ENCODE peak calls at places on chromosomes 1 and 21, in nine cellular contexts. P, Q, C, X, U, A, Y, N and Z are unnamed samples.

GRCh38 chr1:98045211-98046030 is 124.6 kb upstream of the DPYD start:
- DNase-seq in P (no peak), Q (peak; percentile 62), C (no peak), X (peak; percentile 50), U (no peak), A (no peak), Y (peak; percentile 44), N (no peak), Z (no peak)

GRCh38 chr1:224880593-224881307 is 48.7 kb upstream of the DNAH14 start:
- DNase-seq in P (no peak), Q (no peak), C (no peak), X (no peak), U (peak; percentile 39), A (no peak), Y (no peak), N (no peak), Z (no peak)

GRCh38 chr1:40732756-40733301 is 41.3 kb downstream of the NFYC start:
- DNase-seq in P (no peak), Q (no peak), C (no peak), X (no peak), U (no peak), A (no peak), Y (no peak), N (no peak), Z (no peak)

GRCh38 chr1:43074244-43074643 is 97.8 kb downstream of the EBNA1BP2 start:
- DNase-seq in P (no peak), Q (no peak), C (no peak), X (no peak), U (no peak), A (no peak), Y (no peak), N (no peak), Z (no peak)

GRCh38 chr1:150917387-150917786 is 8.8 kb upstream of the SETDB1 start:
- DNase-seq in P (no peak), Q (no peak), C (no peak), X (no peak), U (no peak), A (no peak), Y (no peak), N (no peak), Z (no peak)

GRCh38 chr21:42062543-42063022 is 8.5 kb upstream of the UMODL1 start:
- DNase-seq in P (peak; percentile 88), Q (no peak), C (peak; percentile 98), X (no peak), U (no peak), A (no peak), Y (no peak), N (no peak), Z (peak; percentile 93)

GRCh38 chr1:57623039-57623790 is 199.4 kb upstream of the DAB1 start:
- DNase-seq in P (no peak), Q (peak; percentile 22), C (no peak), X (peak; percentile 5), U (no peak), A (no peak), Y (peak; percentile 49), N (no peak), Z (no peak)

GRCh38 chr1:53766766-53767409 is 27.9 kb upstream of the GLIS1 start:
- DNase-seq in P (no peak), Q (peak; percentile 68), C (no peak), X (peak; percentile 61), U (no peak), A (no peak), Y (no peak), N (no peak), Z (no peak)

GRCh38 chr1:174965006-174965971 is 34.5 kb upstream of the CACYBP start:
- DNase-seq in P (no peak), Q (peak; percentile 7), C (peak; percentile 62), X (no peak), U (peak; percentile 19), A (no peak), Y (peak; percentile 51), N (no peak), Z (peak; percentile 22)

DNA sequence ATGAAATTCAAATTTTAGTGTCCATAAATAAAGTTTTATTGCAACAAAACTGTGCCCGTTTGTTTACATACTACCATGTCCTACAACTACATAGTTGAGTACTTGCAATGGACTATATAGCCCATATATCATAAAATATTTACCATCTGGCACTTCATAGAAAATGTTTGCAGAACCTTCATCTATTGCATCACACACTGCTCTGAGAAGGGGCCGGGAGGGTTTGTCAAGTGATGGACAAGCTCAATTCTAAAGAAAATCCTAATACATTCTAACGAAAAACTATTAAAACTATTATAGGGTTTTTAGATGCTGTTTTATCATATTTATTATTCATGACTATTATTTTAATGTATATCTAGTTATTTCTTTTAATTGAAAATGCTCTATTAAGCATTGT is 35.9 kb downstream of the RGSL1 start:
- DNase-seq in P (no peak), Q (no peak), C (no peak), X (no peak), U (no peak), A (no peak), Y (no peak), N (no peak), Z (no peak)
- TF ChIP-seq CTCF in P (no peak), Q (no peak), C (no peak), X (no peak), U (no peak), A (no peak), Y (no peak), N (no peak), Z (no peak)

DNA sequence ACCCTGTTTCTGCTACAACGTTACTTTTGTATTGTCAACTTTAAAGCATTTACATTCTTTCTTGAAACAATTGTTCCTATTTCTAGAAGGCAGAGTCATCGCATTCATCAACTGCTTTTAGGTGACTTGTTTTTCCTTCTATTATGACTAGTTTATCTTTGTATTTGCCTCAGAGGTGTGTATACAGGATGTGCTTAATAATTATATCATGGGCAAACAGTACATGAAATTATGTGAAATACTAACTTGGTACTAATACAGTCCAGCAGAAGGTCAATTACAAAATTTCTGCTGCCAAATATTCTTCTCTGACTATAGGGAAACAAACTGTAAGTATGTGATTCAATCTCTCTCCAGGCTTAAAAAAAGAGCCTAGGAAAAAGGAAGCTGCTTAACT is 101.6 kb downstream of the C4BPA start:
- DNase-seq in P (no peak), Q (no peak), C (no peak), X (no peak), U (no peak), A (no peak), Y (no peak), N (no peak), Z (no peak)
- H3K27ac ChIP-seq in P (no peak overlapping the region), Q (no peak overlapping the region), C (no peak overlapping the region), X (no peak overlapping the region), U (no peak overlapping the region), A (no peak overlapping the region), Y (no peak overlapping the region), N (peak overlapping the region; percentile 27), Z (no peak overlapping the region)

DNA sequence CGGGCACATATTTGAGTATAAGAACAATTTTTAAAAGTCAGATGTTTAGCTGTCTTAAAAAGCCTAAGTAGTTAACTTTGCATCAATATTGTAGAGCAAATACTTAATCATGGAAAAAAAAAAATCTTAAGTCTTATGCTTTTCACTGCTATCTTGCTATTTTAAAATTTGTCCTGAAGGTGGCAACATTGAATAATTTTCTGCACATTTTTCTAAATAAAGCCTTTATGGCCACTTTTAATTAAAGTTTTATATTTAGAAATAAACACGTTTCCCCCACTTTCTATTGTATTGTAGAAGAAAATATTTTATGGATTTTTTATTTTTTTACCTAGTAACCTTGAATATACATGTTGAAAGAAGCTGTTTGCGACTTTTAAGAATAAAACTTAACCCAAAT is 198.8 kb downstream of the AMY1C start:
- DNase-seq in P (no peak), Q (no peak), C (no peak), X (peak; percentile 14), U (no peak), A (no peak), Y (no peak), N (no peak), Z (no peak)
- TF ChIP-seq CTCF in P (peak; percentile 11), Q (peak; percentile 10), C (no peak), X (peak; percentile 21), U (peak; percentile 58), A (peak; percentile 7), Y (no peak), N (no peak), Z (no peak)

GRCh38 chr1:32498751-32499150 is 33.9 kb downstream of the ZBTB8B start:
- DNase-seq in P (no peak), Q (no peak), C (no peak), X (no peak), U (no peak), A (no peak), Y (no peak), N (no peak), Z (no peak)

GRCh38 chr1:32501865-32502264 is 37.0 kb downstream of the ZBTB8B start:
- DNase-seq in P (no peak), Q (no peak), C (no peak), X (no peak), U (no peak), A (no peak), Y (no peak), N (peak; percentile 71), Z (no peak)

GRCh38 chr1:32507021-32507420 is 32.2 kb upstream of the ZBTB8A start:
- DNase-seq in P (no peak), Q (no peak), C (no peak), X (no peak), U (no peak), A (no peak), Y (no peak), N (no peak), Z (no peak)

GRCh38 chr1:32500387-32501209 is 35.7 kb downstream of the ZBTB8B start:
- DNase-seq in P (peak; percentile 90), Q (peak; percentile 49), C (no peak), X (peak; percentile 49), U (peak; percentile 86), A (no peak), Y (peak; percentile 55), N (peak; percentile 76), Z (no peak)

DNA sequence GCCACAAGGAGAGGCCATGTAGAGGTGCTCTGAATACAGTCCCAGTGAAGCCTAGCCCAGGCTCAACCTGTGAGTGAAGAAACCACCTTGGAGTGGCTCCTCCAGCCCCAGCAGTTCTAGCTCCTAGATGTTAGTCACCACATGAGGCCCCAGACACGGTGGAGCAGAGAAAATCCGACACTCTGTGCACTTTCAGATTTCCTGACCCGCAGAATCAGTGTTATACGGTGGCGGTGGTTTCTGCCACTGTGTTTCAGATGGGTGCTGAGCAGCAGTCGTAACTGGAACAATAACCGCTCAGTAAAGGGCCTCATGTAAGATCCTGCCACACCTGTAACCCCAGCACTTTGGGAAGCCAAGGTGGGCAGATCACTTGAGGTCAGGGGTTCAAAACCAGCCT is 36.1 kb upstream of the ZBTB8A start:
- DNase-seq in P (no peak), Q (no peak), C (no peak), X (no peak), U (no peak), A (no peak), Y (no peak), N (no peak), Z (no peak)
- H3K27ac ChIP-seq in P (peak overlapping the region; percentile 95), Q (no peak overlapping the region), C (no peak overlapping the region), X (no peak overlapping the region), U (peak overlapping the region; percentile 0), A (no peak overlapping the region), Y (no peak overlapping the region), N (peak overlapping the region; percentile 78), Z (no peak overlapping the region)

DNA sequence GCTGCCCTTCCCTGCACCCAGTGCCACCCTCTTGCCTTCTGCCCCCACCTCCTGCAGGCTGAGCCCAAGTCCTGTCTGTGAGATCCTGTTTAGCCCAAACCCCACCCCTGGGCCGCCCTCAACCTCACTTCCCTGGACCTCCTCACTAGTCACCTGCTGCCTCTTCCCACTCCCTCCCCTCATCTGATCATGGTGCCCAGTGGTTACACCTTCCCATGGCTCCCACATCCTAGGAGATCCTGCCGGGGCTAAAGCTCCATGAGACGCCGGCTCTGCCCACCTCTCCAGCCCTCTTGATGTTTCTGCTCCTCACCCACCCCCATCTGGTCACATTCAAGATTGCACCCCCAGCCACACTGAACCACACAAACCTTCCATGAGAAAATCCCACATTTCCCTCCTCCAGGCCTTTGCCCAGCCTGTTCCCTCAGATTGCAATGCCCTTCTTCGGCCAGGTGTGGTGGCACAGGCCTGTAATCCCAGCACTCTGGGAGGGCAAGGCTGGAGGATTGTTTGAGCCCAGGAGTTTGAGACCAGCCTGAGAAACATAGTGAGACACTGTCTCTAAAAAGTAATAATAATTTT is 17.0 kb downstream of the TTC39A start:
- DNase-seq in P (peak; percentile 60), Q (no peak), C (no peak), X (no peak), U (no peak), A (no peak), Y (no peak), N (no peak), Z (no peak)
- TF ChIP-seq CTCF in P (no peak), Q (no peak), C (peak; percentile 30), X (peak; percentile 19), U (no peak), A (peak; percentile 16), Y (no peak), N (no peak), Z (no peak)